ENCODE peak calls at places on chromosomes 11 and 22, in seven cellular contexts. N is suprapubic skin, L is AG09309, O is neural crest cell, T is Right ventricle myocardium inferior, K is adipocyte, B is kidney tubule cell. G is an unnamed sample.

GRCh38 chr11:120295110-120295509 is 30.0 kb upstream of the TLCD5 start:
- DNase-seq in N (no peak), L (no peak), O (no peak), T (no peak), K (no peak), B (no peak), G (no peak)

GRCh38 chr11:126146454-126147192 is 64.8 kb downstream of the RPUSD4 start:
- DNase-seq in N (no peak), L (no peak), O (peak; percentile 55), T (no peak), K (no peak), B (peak; percentile 66), G (no peak)

GRCh38 chr11:30697032-30697431 is 110.9 kb upstream of the MPPED2 start:
- DNase-seq in N (no peak), L (no peak), O (no peak), T (no peak), K (no peak), B (peak; percentile 1), G (no peak)

GRCh38 chr11:132721526-132721925 is 810.8 kb downstream of the OPCML start:
- DNase-seq in N (no peak), L (no peak), O (no peak), T (no peak), K (no peak), B (no peak), G (no peak)

GRCh38 chr22:43263645-43264514 is 76.9 kb upstream of the TTLL12 start:
- DNase-seq in N (no peak), L (peak; percentile 5), O (no peak), T (no peak), K (peak; percentile 59), B (peak; percentile 82), G (no peak)

GRCh38 chr11:57133616-57134015 is 48.1 kb upstream of the LRRC55 start:
- DNase-seq in N (no peak), L (no peak), O (no peak), T (no peak), K (no peak), B (no peak), G (no peak)

GRCh38 chr22:38404419-38404818 is 50.6 kb downstream of the KCNJ4 start:
- DNase-seq in N (no peak), L (no peak), O (no peak), T (no peak), K (no peak), B (no peak), G (no peak)

GRCh38 chr11:66889974-66890373 is 33.1 kb downstream of the LRFN4 start:
- DNase-seq in N (no peak), L (no peak), O (no peak), T (no peak), K (peak; percentile 50), B (no peak), G (peak; percentile 68)

GRCh38 chr11:94658386-94658785 is 91.2 kb downstream of the PIWIL4 start:
- DNase-seq in N (no peak), L (no peak), O (no peak), T (no peak), K (no peak), B (no peak), G (no peak)

GRCh38 chr11:43681543-43681942 is 1.0 kb downstream of the HSD17B12 start:
- DNase-seq in N (no peak), L (no peak), O (no peak), T (no peak), K (no peak), B (peak; percentile 42), G (peak; percentile 5)

GRCh38 chr22:37636186-37636948 is 3.1 kb upstream of the SH3BP1 start:
- DNase-seq in N (no peak), L (no peak), O (no peak), T (no peak), K (peak; percentile 28), B (no peak), G (no peak)

GRCh38 chr22:42074846-42075245 is 798 bp downstream of the PHETA2 start:
- DNase-seq in N (peak; percentile 50), L (no peak), O (no peak), T (no peak), K (no peak), B (no peak), G (no peak)

GRCh38 chr11:76207642-76208378 is 1.5 kb upstream of the WNT11 start:
- DNase-seq in N (no peak), L (no peak), O (peak; percentile 77), T (peak; percentile 90), K (peak; percentile 94), B (peak; percentile 72), G (peak; percentile 71)

GRCh38 chr11:46299425-46300067 is 22.1 kb downstream of the CREB3L1 start:
- DNase-seq in N (no peak), L (no peak), O (no peak), T (no peak), K (no peak), B (no peak), G (no peak)

GRCh38 chr11:44595964-44596381 is 30.5 kb downstream of the CD82 start:
- DNase-seq in N (no peak), L (no peak), O (no peak), T (peak; percentile 80), K (no peak), B (no peak), G (peak; percentile 22)

GRCh38 chr22:36790648-36791047 is 14.7 kb upstream of the IFT27 start:
- DNase-seq in N (no peak), L (no peak), O (no peak), T (no peak), K (no peak), B (no peak), G (no peak)

GRCh38 chr11:46388619-46389449 is 2.7 kb downstream of the CHRM4 start:
- DNase-seq in N (no peak), L (no peak), O (no peak), T (no peak), K (no peak), B (no peak), G (no peak)

GRCh38 chr22:16912281-16912680 is 87.1 kb upstream of the XKR3 start:
- DNase-seq in N (no peak), L (no peak), O (no peak), T (no peak), K (no peak), B (no peak), G (no peak)

GRCh38 chr11:79018371-79018849 is 422.4 kb downstream of the TENM4 start:
- DNase-seq in N (no peak), L (peak; percentile 85), O (no peak), T (no peak), K (peak; percentile 71), B (no peak), G (no peak)

GRCh38 chr11:65021003-65021402 is 6.2 kb upstream of the SNX15 start:
- DNase-seq in N (no peak), L (no peak), O (no peak), T (no peak), K (no peak), B (no peak), G (no peak)

GRCh38 chr11:34977039-34977906 is 60.9 kb downstream of the PDHX start:
- DNase-seq in N (no peak), L (peak; percentile 48), O (no peak), T (no peak), K (peak; percentile 76), B (peak; percentile 48), G (peak; percentile 31)

GRCh38 chr22:44328762-44329161 is 16.0 kb upstream of the SHISAL1 start:
- DNase-seq in N (no peak), L (no peak), O (no peak), T (no peak), K (no peak), B (no peak), G (no peak)

GRCh38 chr11:130634981-130635473 is 186.6 kb downstream of the ADAMTS15 start:
- DNase-seq in N (no peak), L (no peak), O (no peak), T (peak; percentile 73), K (peak; percentile 47), B (peak; percentile 79), G (peak; percentile 56)

GRCh38 chr11:127943763-127944162 is 643.6 kb downstream of the ETS1 start:
- DNase-seq in N (no peak), L (no peak), O (no peak), T (no peak), K (no peak), B (peak; percentile 45), G (no peak)

GRCh38 chr11:116796548-116796947 is 4.9 kb upstream of the APOA5 start:
- DNase-seq in N (no peak), L (no peak), O (no peak), T (no peak), K (no peak), B (no peak), G (no peak)

GRCh38 chr11:61103851-61104423 is 1.6 kb downstream of the CD5 start:
- DNase-seq in N (no peak), L (no peak), O (no peak), T (no peak), K (no peak), B (no peak), G (no peak)

GRCh38 chr11:19466314-19466713 is 225.6 kb upstream of the E2F8 start:
- DNase-seq in N (no peak), L (no peak), O (no peak), T (no peak), K (no peak), B (no peak), G (no peak)

GRCh38 chr11:6737872-6738466 is 33.8 kb downstream of the OR2AG2 start:
- DNase-seq in N (no peak), L (peak; percentile 3), O (peak; percentile 12), T (no peak), K (peak; percentile 70), B (peak; percentile 60), G (peak; percentile 6)

GRCh38 chr11:67648796-67649613 is 1.5 kb downstream of the ACY3 start:
- DNase-seq in N (no peak), L (no peak), O (no peak), T (no peak), K (no peak), B (no peak), G (no peak)